ENCODE peak calls at places on chromosomes 4 and X, in six cellular contexts. A, O, I, Q, H and B are unnamed samples.

GRCh38 chr4:101020956-101021355 is 326.4 kb downstream of the PPP3CA start:
- DNase-seq in A (no peak), O (no peak), I (no peak), Q (no peak), H (no peak), B (peak; percentile 76)

GRCh38 chr4:110294165-110294564 is 95.8 kb upstream of the ELOVL6 start:
- DNase-seq in A (no peak), O (no peak), I (no peak), Q (no peak), H (no peak), B (no peak)

GRCh38 chrX:34849371-34849770 is 93.2 kb upstream of the FAM47B start:
- DNase-seq in A (no peak), O (no peak), I (no peak), Q (no peak), H (no peak), B (no peak)

GRCh38 chr4:48483006-48483776 is at the start of gene SLC10A4:
- DNase-seq in A (no peak), O (no peak), I (no peak), Q (no peak), H (peak; percentile 74), B (peak; percentile 48)

GRCh38 chr4:174398728-174399127 is 115.0 kb downstream of the CEP44 start:
- DNase-seq in A (no peak), O (no peak), I (no peak), Q (no peak), H (no peak), B (no peak)

GRCh38 chrX:123859409-123859827 is 435 bp upstream of the XIAP start:
- DNase-seq in A (peak; percentile 60), O (peak; percentile 24), I (no peak), Q (no peak), H (no peak), B (no peak)

GRCh38 chr4:31059753-31060522 is 339.8 kb downstream of the PCDH7 start:
- DNase-seq in A (no peak), O (no peak), I (no peak), Q (no peak), H (no peak), B (no peak)

GRCh38 chrX:24332868-24333267 is 19.0 kb upstream of the SUPT20HL2 start:
- DNase-seq in A (no peak), O (no peak), I (no peak), Q (no peak), H (no peak), B (peak; percentile 28)

GRCh38 chr4:188178276-188178675 is 39.0 kb downstream of the TRIML1 start:
- DNase-seq in A (no peak), O (no peak), I (no peak), Q (no peak), H (no peak), B (no peak)

GRCh38 chr4:113435893-113436292 is 325.6 kb downstream of the CAMK2D start:
- DNase-seq in A (no peak), O (peak; percentile 23), I (peak; percentile 85), Q (no peak), H (no peak), B (peak; percentile 66)

GRCh38 chr4:2860391-2861348 is 17.0 kb downstream of the ADD1 start:
- DNase-seq in A (no peak), O (no peak), I (no peak), Q (no peak), H (no peak), B (no peak)

GRCh38 chr4:25867781-25868180 is 5.0 kb upstream of the SEL1L3 start:
- DNase-seq in A (no peak), O (no peak), I (no peak), Q (no peak), H (no peak), B (no peak)

GRCh38 chrX:151505796-151506195 is 57.7 kb upstream of the PASD1 start:
- DNase-seq in A (no peak), O (no peak), I (no peak), Q (no peak), H (no peak), B (peak; percentile 52)

GRCh38 chr4:114599231-114600065 is 841 bp downstream of the UGT8 start:
- DNase-seq in A (peak; percentile 55), O (no peak), I (no peak), Q (no peak), H (peak; percentile 84), B (no peak)

GRCh38 chr4:55029838-55030503 is 95.4 kb downstream of the KDR start:
- DNase-seq in A (no peak), O (no peak), I (no peak), Q (no peak), H (no peak), B (no peak)

GRCh38 chr4:123435246-123436113 is 38.9 kb downstream of the SPRY1 start:
- DNase-seq in A (no peak), O (no peak), I (no peak), Q (no peak), H (no peak), B (no peak)

GRCh38 chr4:187171731-187172339 is 448.2 kb upstream of the FAT1 start:
- DNase-seq in A (no peak), O (no peak), I (no peak), Q (no peak), H (no peak), B (no peak)

GRCh38 chrX:13638826-13639225 is 14.1 kb upstream of the TCEANC start:
- DNase-seq in A (no peak), O (no peak), I (no peak), Q (no peak), H (no peak), B (no peak)

GRCh38 chr4:76690091-76690905 is 207.6 kb downstream of the SOWAHB start:
- DNase-seq in A (no peak), O (no peak), I (no peak), Q (no peak), H (no peak), B (no peak)

GRCh38 chrX:134886201-134886600 is 104.6 kb upstream of the SMIM10 start:
- DNase-seq in A (no peak), O (no peak), I (no peak), Q (no peak), H (no peak), B (peak; percentile 27)

GRCh38 chrX:134875679-134876078 is 115.1 kb upstream of the SMIM10 start:
- DNase-seq in A (no peak), O (no peak), I (no peak), Q (no peak), H (no peak), B (no peak)

GRCh38 chrX:134883134-134883700 is 107.6 kb upstream of the SMIM10 start:
- DNase-seq in A (no peak), O (no peak), I (no peak), Q (no peak), H (no peak), B (no peak)

GRCh38 chrX:134885336-134886016 is 105.3 kb upstream of the SMIM10 start:
- DNase-seq in A (no peak), O (no peak), I (no peak), Q (no peak), H (no peak), B (no peak)

DNA sequence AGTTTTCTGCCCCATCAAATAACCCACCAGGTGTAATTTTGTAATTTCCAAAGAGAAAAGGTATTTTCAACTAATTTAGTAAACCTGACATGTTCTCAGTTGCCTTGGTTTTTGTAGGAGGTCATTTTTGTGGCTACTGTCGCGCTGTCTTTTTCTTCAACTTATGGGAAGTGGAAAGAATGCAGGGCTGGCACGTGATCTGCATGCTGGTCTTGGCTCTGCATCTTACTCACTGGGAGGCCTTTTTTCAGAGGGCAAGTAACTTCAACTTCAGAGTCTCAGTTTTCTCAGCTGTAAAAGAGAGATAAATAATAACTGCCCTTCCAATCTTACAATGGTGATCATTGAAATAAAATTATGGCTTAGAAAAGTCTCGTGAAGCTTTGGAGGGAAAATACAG is 109.9 kb upstream of the SMIM10 start:
- DNase-seq in A (no peak), O (no peak), I (no peak), Q (no peak), H (no peak), B (no peak)
- H3K4me3 ChIP-seq in A (no peak overlapping the region), O (no peak overlapping the region), I (no peak overlapping the region), Q (no peak overlapping the region), H (no peak overlapping the region), B (no peak overlapping the region)

DNA sequence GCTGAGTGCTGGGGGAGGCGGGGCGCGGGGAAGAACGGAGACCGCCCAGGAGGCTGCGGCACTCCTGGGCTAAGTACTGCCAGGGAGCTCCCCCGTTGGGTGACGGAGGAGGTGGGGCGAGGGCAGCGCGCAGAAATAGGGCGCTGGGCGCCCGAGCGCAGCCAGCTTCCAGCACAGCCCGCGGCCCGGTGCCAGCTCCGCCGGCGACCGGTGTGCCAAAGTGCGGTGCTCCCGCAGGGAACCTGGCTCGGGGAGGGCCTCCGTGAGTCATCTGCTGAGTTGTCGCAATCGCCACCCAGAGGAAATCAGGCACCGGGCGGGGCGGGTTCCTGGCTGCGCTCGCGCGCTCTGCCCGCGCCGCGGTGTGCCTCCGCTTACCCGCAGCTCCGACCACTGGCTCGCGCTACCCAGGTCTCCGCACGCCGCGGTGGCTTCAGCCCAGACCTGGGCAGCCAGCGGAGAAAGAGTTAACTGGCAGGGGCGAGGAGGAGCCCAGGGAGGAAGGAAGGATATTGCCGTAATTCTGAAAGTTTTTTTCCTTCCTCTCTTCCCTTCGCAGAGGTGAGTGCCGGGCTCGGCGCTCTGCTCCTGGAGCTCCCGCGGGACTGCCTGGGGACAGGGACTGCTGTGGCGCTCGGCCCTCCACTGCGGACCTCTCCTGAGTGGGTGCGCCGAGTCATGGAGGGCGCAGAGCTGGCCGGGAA is at the start of gene GPAT3:
- DNase-seq in A (peak; percentile 35), O (peak; percentile 60), I (peak; percentile 91), Q (peak; percentile 73), H (peak; percentile 93), B (peak; percentile 83)
- TF ChIP-seq POLR2A in A (peak; percentile 84), O (no peak), I (peak; percentile 43), Q (no peak), H (no peak), B (peak; percentile 19)

GRCh38 chrX:49054073-49054762 is 4.6 kb upstream of the CCDC120 start:
- DNase-seq in A (no peak), O (no peak), I (no peak), Q (no peak), H (no peak), B (no peak)
- H3K4me3 ChIP-seq in A (peak overlapping the region; percentile 62), O (peak overlapping the region; percentile 68), I (peak overlapping the region; percentile 58), Q (peak overlapping the region; percentile 71), H (peak overlapping the region; percentile 51), B (no peak overlapping the region)

GRCh38 chr4:159368320-159368719 is 265.4 kb downstream of the RAPGEF2 start:
- DNase-seq in A (no peak), O (no peak), I (no peak), Q (no peak), H (no peak), B (no peak)

GRCh38 chr4:159369256-159369655 is 266.4 kb downstream of the RAPGEF2 start:
- DNase-seq in A (no peak), O (no peak), I (no peak), Q (no peak), H (no peak), B (no peak)

GRCh38 chr4:159367421-159368105 is 264.7 kb downstream of the RAPGEF2 start:
- DNase-seq in A (no peak), O (no peak), I (no peak), Q (no peak), H (no peak), B (no peak)

GRCh38 chr4:159370316-159370715 is 267.4 kb downstream of the RAPGEF2 start:
- DNase-seq in A (no peak), O (no peak), I (no peak), Q (no peak), H (no peak), B (no peak)

DNA sequence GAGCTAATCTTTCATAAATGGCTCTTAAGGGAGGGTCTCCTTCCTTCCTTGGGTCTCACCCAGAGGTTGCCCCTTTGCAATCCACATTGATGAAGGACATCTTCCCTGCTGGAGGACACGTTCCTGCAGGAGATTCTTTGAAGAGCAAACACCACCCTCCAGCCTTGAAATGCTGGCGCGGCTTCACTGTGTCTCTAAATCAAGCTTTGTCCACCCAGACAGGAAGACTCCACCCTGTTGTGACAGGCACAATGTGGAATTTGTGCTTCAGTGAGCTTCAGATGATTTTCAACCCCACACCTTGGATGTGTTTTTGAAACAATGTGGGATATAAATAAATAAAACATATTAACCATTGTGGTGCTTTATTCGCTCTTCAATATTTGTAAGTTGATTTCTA is 264.1 kb downstream of the RAPGEF2 start:
- DNase-seq in A (no peak), O (no peak), I (no peak), Q (no peak), H (no peak), B (no peak)
- TF ChIP-seq POLR2A in A (no peak), O (no peak), I (no peak), Q (no peak), H (no peak), B (no peak)